ENCODE peak calls at places on chromosomes 13 and 19, in seven cellular contexts. One of them, this sample, is unnamed. For H3K9me3, the result is how much of the 10 kb centered on the place peaks cover.

GRCh38 chr19:36245210-36246005 is 30.5 kb downstream of the ZNF146 start:
- DNase-seq in cardiac muscle cell: no peak
- DNase-seq in GM12878: no peak
- DNase-seq in right lobe of liver: no peak
- DNase-seq in hepatocyte: no peak
- DNase-seq in heart left ventricle: no peak
- DNase-seq in sigmoid colon: no peak
- DNase-seq in this sample: no peak

GRCh38 chr13:20239748-20240147 is 7.6 kb upstream of the GJB6 start:
- DNase-seq in cardiac muscle cell: no peak
- DNase-seq in GM12878: no peak
- DNase-seq in right lobe of liver: peak
- DNase-seq in hepatocyte: no peak
- DNase-seq in heart left ventricle: no peak
- DNase-seq in sigmoid colon: no peak
- DNase-seq in this sample: no peak

GRCh38 chr13:29901714-29902631 is 51.6 kb upstream of the UBL3 start:
- DNase-seq in cardiac muscle cell: no peak
- DNase-seq in GM12878: no peak
- DNase-seq in right lobe of liver: no peak
- DNase-seq in hepatocyte: peak
- DNase-seq in heart left ventricle: peak
- DNase-seq in sigmoid colon: no peak
- DNase-seq in this sample: no peak

GRCh38 chr13:49733181-49733951 is 42.1 kb upstream of the EBPL start:
- DNase-seq in cardiac muscle cell: no peak
- DNase-seq in GM12878: no peak
- DNase-seq in right lobe of liver: no peak
- DNase-seq in hepatocyte: peak
- DNase-seq in heart left ventricle: no peak
- DNase-seq in sigmoid colon: no peak
- DNase-seq in this sample: no peak

GRCh38 chr13:29707876-29708543 is 112.5 kb upstream of the SLC7A1 start:
- DNase-seq in cardiac muscle cell: peak
- DNase-seq in GM12878: no peak
- DNase-seq in right lobe of liver: no peak
- DNase-seq in hepatocyte: peak
- DNase-seq in heart left ventricle: no peak
- DNase-seq in sigmoid colon: no peak
- DNase-seq in this sample: peak

GRCh38 chr19:28414748-28415147 is 798.2 kb downstream of the UQCRFS1 start:
- DNase-seq in cardiac muscle cell: no peak
- DNase-seq in GM12878: no peak
- DNase-seq in right lobe of liver: no peak
- DNase-seq in hepatocyte: no peak
- DNase-seq in heart left ventricle: no peak
- DNase-seq in sigmoid colon: no peak
- DNase-seq in this sample: no peak

GRCh38 chr19:10975374-10976036 is 14.7 kb downstream of the SMARCA4 start:
- DNase-seq in cardiac muscle cell: no peak
- DNase-seq in GM12878: no peak
- DNase-seq in right lobe of liver: no peak
- DNase-seq in hepatocyte: peak
- DNase-seq in heart left ventricle: peak
- DNase-seq in sigmoid colon: peak
- DNase-seq in this sample: peak

GRCh38 chr19:13018037-13018914 is 23.0 kb downstream of the NFIX start:
- DNase-seq in cardiac muscle cell: no peak
- DNase-seq in GM12878: no peak
- DNase-seq in right lobe of liver: no peak
- DNase-seq in hepatocyte: no peak
- DNase-seq in heart left ventricle: peak
- DNase-seq in sigmoid colon: peak
- DNase-seq in this sample: peak

GRCh38 chr13:90238433-90238832 is 1109.1 kb upstream of the MIR17HG start:
- DNase-seq in cardiac muscle cell: no peak
- DNase-seq in GM12878: no peak
- DNase-seq in right lobe of liver: no peak
- DNase-seq in hepatocyte: no peak
- DNase-seq in heart left ventricle: no peak
- DNase-seq in sigmoid colon: no peak
- DNase-seq in this sample: no peak

GRCh38 chr13:21227917-21228316 is 51.5 kb downstream of the MRPL57 start:
- DNase-seq in cardiac muscle cell: no peak
- DNase-seq in GM12878: no peak
- DNase-seq in right lobe of liver: no peak
- DNase-seq in hepatocyte: no peak
- DNase-seq in heart left ventricle: no peak
- DNase-seq in sigmoid colon: no peak
- DNase-seq in this sample: no peak

GRCh38 chr19:34976611-34977010 is 12.6 kb upstream of the ZNF792 start:
- DNase-seq in cardiac muscle cell: no peak
- DNase-seq in GM12878: no peak
- DNase-seq in right lobe of liver: peak
- DNase-seq in hepatocyte: no peak
- DNase-seq in heart left ventricle: no peak
- DNase-seq in sigmoid colon: peak
- DNase-seq in this sample: no peak

GRCh38 chr19:34972163-34972705 is 8.2 kb upstream of the ZNF792 start:
- DNase-seq in cardiac muscle cell: no peak
- DNase-seq in GM12878: no peak
- DNase-seq in right lobe of liver: peak
- DNase-seq in hepatocyte: no peak
- DNase-seq in heart left ventricle: no peak
- DNase-seq in sigmoid colon: no peak
- DNase-seq in this sample: no peak

GRCh38 chr19:34969721-34970120 is 5.7 kb upstream of the ZNF792 start:
- DNase-seq in cardiac muscle cell: no peak
- DNase-seq in GM12878: no peak
- DNase-seq in right lobe of liver: no peak
- DNase-seq in hepatocyte: no peak
- DNase-seq in heart left ventricle: no peak
- DNase-seq in sigmoid colon: no peak
- DNase-seq in this sample: no peak

GRCh38 chr19:34975056-34975455 is 11.0 kb upstream of the ZNF792 start:
- DNase-seq in cardiac muscle cell: no peak
- DNase-seq in GM12878: no peak
- DNase-seq in right lobe of liver: peak
- DNase-seq in hepatocyte: no peak
- DNase-seq in heart left ventricle: no peak
- DNase-seq in sigmoid colon: peak
- DNase-seq in this sample: no peak

GRCh38 chr19:34974631-34975030 is 10.6 kb upstream of the ZNF792 start:
- DNase-seq in cardiac muscle cell: no peak
- DNase-seq in GM12878: no peak
- DNase-seq in right lobe of liver: no peak
- DNase-seq in hepatocyte: no peak
- DNase-seq in heart left ventricle: no peak
- DNase-seq in sigmoid colon: no peak
- DNase-seq in this sample: no peak
- H3K9me3 ChIP-seq in cardiac muscle cell: under half
- H3K9me3 ChIP-seq in GM12878: under half
- H3K9me3 ChIP-seq in right lobe of liver: under half
- H3K9me3 ChIP-seq in hepatocyte: under half
- H3K9me3 ChIP-seq in heart left ventricle: under half
- H3K9me3 ChIP-seq in sigmoid colon: under half
- H3K9me3 ChIP-seq in this sample: under half

GRCh38 chr13:25466880-25467279 is 95.1 kb downstream of the ATP8A2 start:
- DNase-seq in cardiac muscle cell: no peak
- DNase-seq in GM12878: no peak
- DNase-seq in right lobe of liver: no peak
- DNase-seq in hepatocyte: no peak
- DNase-seq in heart left ventricle: no peak
- DNase-seq in sigmoid colon: no peak
- DNase-seq in this sample: no peak

GRCh38 chr13:25473864-25474263 is 102.1 kb downstream of the ATP8A2 start:
- DNase-seq in cardiac muscle cell: no peak
- DNase-seq in GM12878: no peak
- DNase-seq in right lobe of liver: no peak
- DNase-seq in hepatocyte: no peak
- DNase-seq in heart left ventricle: no peak
- DNase-seq in sigmoid colon: no peak
- DNase-seq in this sample: no peak

GRCh38 chr13:25463496-25463895 is 91.7 kb downstream of the ATP8A2 start:
- DNase-seq in cardiac muscle cell: no peak
- DNase-seq in GM12878: no peak
- DNase-seq in right lobe of liver: no peak
- DNase-seq in hepatocyte: no peak
- DNase-seq in heart left ventricle: no peak
- DNase-seq in sigmoid colon: no peak
- DNase-seq in this sample: no peak

GRCh38 chr13:25469179-25469545 is 97.4 kb downstream of the ATP8A2 start:
- DNase-seq in cardiac muscle cell: no peak
- DNase-seq in GM12878: no peak
- DNase-seq in right lobe of liver: no peak
- DNase-seq in hepatocyte: no peak
- DNase-seq in heart left ventricle: no peak
- DNase-seq in sigmoid colon: no peak
- DNase-seq in this sample: no peak

GRCh38 chr13:25468330-25469178 is 96.8 kb downstream of the ATP8A2 start:
- DNase-seq in cardiac muscle cell: peak
- DNase-seq in GM12878: no peak
- DNase-seq in right lobe of liver: no peak
- DNase-seq in hepatocyte: peak
- DNase-seq in heart left ventricle: no peak
- DNase-seq in sigmoid colon: no peak
- DNase-seq in this sample: no peak
- TF ChIP-seq CTCF in cardiac muscle cell: no peak
- TF ChIP-seq CTCF in GM12878: no peak
- TF ChIP-seq CTCF in right lobe of liver: no peak
- TF ChIP-seq CTCF in hepatocyte: no peak
- TF ChIP-seq CTCF in heart left ventricle: no peak
- TF ChIP-seq CTCF in sigmoid colon: no peak
- TF ChIP-seq CTCF in this sample: no peak

GRCh38 chr19:50833117-50833801 is at the start of gene KLK15:
- DNase-seq in cardiac muscle cell: no peak
- DNase-seq in GM12878: no peak
- DNase-seq in right lobe of liver: no peak
- DNase-seq in hepatocyte: no peak
- DNase-seq in heart left ventricle: no peak
- DNase-seq in sigmoid colon: peak
- DNase-seq in this sample: no peak
- H3K4me3 ChIP-seq in cardiac muscle cell: no peak
- H3K4me3 ChIP-seq in GM12878: no peak
- H3K4me3 ChIP-seq in right lobe of liver: no peak
- H3K4me3 ChIP-seq in hepatocyte: no peak
- H3K4me3 ChIP-seq in heart left ventricle: no peak
- H3K4me3 ChIP-seq in sigmoid colon: no peak
- H3K4me3 ChIP-seq in this sample: no peak

GRCh38 chr19:2906631-2907195 is 6.0 kb downstream of the ZNF57 start:
- DNase-seq in cardiac muscle cell: no peak
- DNase-seq in GM12878: no peak
- DNase-seq in right lobe of liver: no peak
- DNase-seq in hepatocyte: no peak
- DNase-seq in heart left ventricle: no peak
- DNase-seq in sigmoid colon: no peak
- DNase-seq in this sample: no peak

GRCh38 chr19:2917275-2918184 is 16.8 kb downstream of the ZNF57 start:
- DNase-seq in cardiac muscle cell: no peak
- DNase-seq in GM12878: no peak
- DNase-seq in right lobe of liver: no peak
- DNase-seq in hepatocyte: no peak
- DNase-seq in heart left ventricle: no peak
- DNase-seq in sigmoid colon: peak
- DNase-seq in this sample: no peak

GRCh38 chr19:2912306-2912705 is 11.6 kb downstream of the ZNF57 start:
- DNase-seq in cardiac muscle cell: no peak
- DNase-seq in GM12878: no peak
- DNase-seq in right lobe of liver: no peak
- DNase-seq in hepatocyte: no peak
- DNase-seq in heart left ventricle: no peak
- DNase-seq in sigmoid colon: no peak
- DNase-seq in this sample: no peak
- H3K9me3 ChIP-seq in cardiac muscle cell: under half
- H3K9me3 ChIP-seq in GM12878: under half
- H3K9me3 ChIP-seq in right lobe of liver: under half
- H3K9me3 ChIP-seq in hepatocyte: under half
- H3K9me3 ChIP-seq in heart left ventricle: under half
- H3K9me3 ChIP-seq in sigmoid colon: under half
- H3K9me3 ChIP-seq in this sample: under half

GRCh38 chr19:17539288-17540117 is 15.9 kb upstream of the COLGALT1 start:
- DNase-seq in cardiac muscle cell: peak
- DNase-seq in GM12878: no peak
- DNase-seq in right lobe of liver: peak
- DNase-seq in hepatocyte: peak
- DNase-seq in heart left ventricle: peak
- DNase-seq in sigmoid colon: peak
- DNase-seq in this sample: peak
- TF ChIP-seq CTCF in cardiac muscle cell: peak
- TF ChIP-seq CTCF in GM12878: peak
- TF ChIP-seq CTCF in right lobe of liver: peak
- TF ChIP-seq CTCF in hepatocyte: peak
- TF ChIP-seq CTCF in heart left ventricle: peak
- TF ChIP-seq CTCF in sigmoid colon: peak
- TF ChIP-seq CTCF in this sample: no peak

DNA sequence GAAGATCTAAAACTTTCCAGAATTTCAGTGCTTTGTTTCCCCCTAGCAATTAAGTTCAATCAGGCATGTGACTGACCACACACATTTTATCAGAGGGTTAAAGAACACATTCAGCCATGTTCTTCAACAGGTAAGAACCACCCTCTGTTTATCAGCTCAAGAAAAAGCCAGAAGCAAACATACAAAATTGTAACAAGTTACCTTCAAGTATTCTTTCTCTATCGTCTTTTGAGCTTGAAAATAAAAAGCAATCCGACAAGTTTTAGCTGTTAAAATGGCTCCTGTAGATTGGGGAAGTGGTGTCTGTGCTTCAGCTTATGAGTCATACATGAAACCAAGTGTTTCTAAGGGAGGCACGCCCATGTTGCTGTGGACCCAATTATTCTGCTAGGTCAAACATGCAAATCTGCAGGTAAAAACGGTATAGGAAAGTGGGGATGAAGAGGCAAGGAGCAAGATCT is at the start of gene ELF1:
- DNase-seq in cardiac muscle cell: no peak
- DNase-seq in GM12878: peak
- DNase-seq in right lobe of liver: no peak
- DNase-seq in hepatocyte: peak
- DNase-seq in heart left ventricle: peak
- DNase-seq in sigmoid colon: no peak
- DNase-seq in this sample: peak
- H3K4me3 ChIP-seq in cardiac muscle cell: no peak
- H3K4me3 ChIP-seq in GM12878: peak
- H3K4me3 ChIP-seq in right lobe of liver: no peak
- H3K4me3 ChIP-seq in hepatocyte: peak
- H3K4me3 ChIP-seq in heart left ventricle: peak
- H3K4me3 ChIP-seq in sigmoid colon: peak
- H3K4me3 ChIP-seq in this sample: peak

GRCh38 chr19:9109959-9110358 is 2.7 kb upstream of the OR7G2 start:
- DNase-seq in cardiac muscle cell: no peak
- DNase-seq in GM12878: no peak
- DNase-seq in right lobe of liver: no peak
- DNase-seq in hepatocyte: no peak
- DNase-seq in heart left ventricle: no peak
- DNase-seq in sigmoid colon: no peak
- DNase-seq in this sample: no peak
- H3K9me3 ChIP-seq in cardiac muscle cell: under half
- H3K9me3 ChIP-seq in GM12878: under half
- H3K9me3 ChIP-seq in right lobe of liver: under half
- H3K9me3 ChIP-seq in hepatocyte: under half
- H3K9me3 ChIP-seq in heart left ventricle: under half
- H3K9me3 ChIP-seq in sigmoid colon: under half
- H3K9me3 ChIP-seq in this sample: under half